ENCODE peak calls at places on chromosomes 5 and 9, in six cellular contexts. D, F, V, L, A and M are unnamed samples.

GRCh38 chr5:95241635-95242034 is 43.3 kb downstream of the MCTP1 start:
- DNase-seq in D (no peak), F (no peak), V (no peak), L (no peak), A (no peak), M (no peak)

GRCh38 chr5:150085191-150085912 is 1.0 kb downstream of the CSF1R start:
- DNase-seq in D (no peak), F (no peak), V (no peak), L (no peak), A (no peak), M (no peak)

GRCh38 chr5:10709933-10710332 is 51.1 kb downstream of the DAP start:
- DNase-seq in D (no peak), F (no peak), V (no peak), L (no peak), A (no peak), M (no peak)

GRCh38 chr9:129341197-129341990 is 163.3 kb upstream of the IER5L start:
- DNase-seq in D (no peak), F (peak), V (no peak), L (no peak), A (no peak), M (no peak)

GRCh38 chr9:95349109-95350038 is 31.9 kb upstream of the FANCC start:
- DNase-seq in D (no peak), F (no peak), V (no peak), L (no peak), A (no peak), M (no peak)

GRCh38 chr5:143453722-143454121 is 50.2 kb upstream of the NR3C1 start:
- DNase-seq in D (no peak), F (no peak), V (no peak), L (no peak), A (no peak), M (no peak)

GRCh38 chr5:172669808-172670402 is 28.8 kb downstream of the NEURL1B start:
- DNase-seq in D (no peak), F (no peak), V (no peak), L (no peak), A (no peak), M (no peak)

GRCh38 chr5:179337227-179338122 is 7.8 kb downstream of the ADAMTS2 start:
- DNase-seq in D (no peak), F (no peak), V (no peak), L (no peak), A (peak), M (no peak)

GRCh38 chr5:173671121-173671949 is 54.9 kb upstream of the BOD1 start:
- DNase-seq in D (no peak), F (peak), V (peak), L (no peak), A (peak), M (no peak)

GRCh38 chr9:38392235-38393127 is at the start of gene ALDH1B1:
- DNase-seq in D (peak), F (peak), V (peak), L (peak), A (peak), M (peak)

GRCh38 chr5:80122599-80122998 is 87.5 kb downstream of the THBS4 start:
- DNase-seq in D (no peak), F (no peak), V (no peak), L (no peak), A (no peak), M (no peak)

GRCh38 chr5:1171340-1171941 is 30.0 kb upstream of the SLC6A19 start:
- DNase-seq in D (no peak), F (no peak), V (no peak), L (peak), A (peak), M (peak)

GRCh38 chr5:83031391-83031790 is 45.8 kb downstream of the TMEM167A start:
- DNase-seq in D (no peak), F (no peak), V (no peak), L (no peak), A (no peak), M (no peak)

GRCh38 chr9:80995759-80996158 is 693.6 kb downstream of the TLE1 start:
- DNase-seq in D (peak), F (no peak), V (no peak), L (peak), A (no peak), M (no peak)

GRCh38 chr5:138466058-138466899 is 1.0 kb downstream of the EGR1 start:
- DNase-seq in D (no peak), F (no peak), V (no peak), L (peak), A (peak), M (no peak)

GRCh38 chr9:24602687-24603352 is 57.1 kb upstream of the IZUMO3 start:
- DNase-seq in D (peak), F (no peak), V (no peak), L (no peak), A (no peak), M (no peak)

GRCh38 chr9:105458404-105458803 is 10.6 kb downstream of the FSD1L start:
- DNase-seq in D (no peak), F (no peak), V (no peak), L (no peak), A (no peak), M (no peak)

GRCh38 chr9:28770226-28770625 is 1196.9 kb upstream of the C9orf72 start:
- DNase-seq in D (no peak), F (no peak), V (no peak), L (no peak), A (no peak), M (no peak)

GRCh38 chr9:23036416-23036815 is 589.8 kb downstream of the DMRTA1 start:
- DNase-seq in D (no peak), F (no peak), V (no peak), L (no peak), A (no peak), M (no peak)

GRCh38 chr5:144032375-144032774 is 138.1 kb downstream of the YIPF5 start:
- DNase-seq in D (no peak), F (no peak), V (no peak), L (no peak), A (no peak), M (no peak)

GRCh38 chr5:158992104-158992740 is 107.5 kb downstream of the EBF1 start:
- DNase-seq in D (no peak), F (no peak), V (no peak), L (no peak), A (no peak), M (no peak)

GRCh38 chr9:79741381-79741780 is 169.6 kb downstream of the TLE4 start:
- DNase-seq in D (no peak), F (no peak), V (no peak), L (no peak), A (no peak), M (no peak)

GRCh38 chr9:92762196-92762595 is 2.4 kb downstream of the BICD2 start:
- DNase-seq in D (no peak), F (no peak), V (no peak), L (no peak), A (no peak), M (no peak)

GRCh38 chr9:129954868-129955550 is 88.0 kb downstream of the FNBP1 start:
- DNase-seq in D (no peak), F (no peak), V (no peak), L (peak), A (no peak), M (no peak)

GRCh38 chr5:107104040-107104773 is 566.5 kb downstream of the EFNA5 start:
- DNase-seq in D (no peak), F (no peak), V (no peak), L (no peak), A (peak), M (no peak)

GRCh38 chr9:27572918-27573698 is at the start of gene C9orf72:
- DNase-seq in D (no peak), F (peak), V (peak), L (no peak), A (peak), M (peak)

GRCh38 chr9:69279084-69279729 is 45.8 kb upstream of the ENTREP1 start:
- DNase-seq in D (no peak), F (no peak), V (no peak), L (no peak), A (no peak), M (no peak)

GRCh38 chr9:614421-614820 is 227.1 kb upstream of the DMRT1 start:
- DNase-seq in D (no peak), F (no peak), V (no peak), L (no peak), A (no peak), M (no peak)

GRCh38 chr9:88236531-88237453 is 98.5 kb upstream of the SPATA31C2 start:
- DNase-seq in D (no peak), F (peak), V (no peak), L (no peak), A (no peak), M (no peak)

GRCh38 chr5:116406306-116407041 is 168.1 kb downstream of the SEMA6A start:
- DNase-seq in D (no peak), F (no peak), V (no peak), L (no peak), A (no peak), M (no peak)

GRCh38 chr5:77316871-77317661 is 106.6 kb downstream of the PDE8B start:
- DNase-seq in D (no peak), F (no peak), V (no peak), L (no peak), A (no peak), M (no peak)

GRCh38 chr5:135058326-135058725 is 24.3 kb upstream of the PITX1 start:
- DNase-seq in D (no peak), F (no peak), V (no peak), L (no peak), A (peak), M (no peak)

GRCh38 chr5:135061001-135061400 is 27.0 kb upstream of the PITX1 start:
- DNase-seq in D (no peak), F (no peak), V (no peak), L (no peak), A (peak), M (no peak)

GRCh38 chr5:135057233-135057632 is 23.2 kb upstream of the PITX1 start:
- DNase-seq in D (no peak), F (no peak), V (no peak), L (no peak), A (peak), M (no peak)

GRCh38 chr5:135060021-135060420 is 26.0 kb upstream of the PITX1 start:
- DNase-seq in D (no peak), F (no peak), V (no peak), L (no peak), A (peak), M (no peak)

GRCh38 chr5:135059000-135059923 is 25.2 kb upstream of the PITX1 start:
- DNase-seq in D (no peak), F (no peak), V (no peak), L (no peak), A (peak), M (no peak)
- TF ChIP-seq CTCF in D (no peak), F (no peak), V (no peak), L (peak), A (no peak), M (peak)

GRCh38 chr5:134236820-134237219 is 10.9 kb upstream of the PPP2CA start:
- DNase-seq in D (no peak), F (no peak), V (no peak), L (no peak), A (no peak), M (no peak)
- H3K27ac ChIP-seq in D (no peak), F (peak), V (no peak), L (no peak), A (no peak), M (no peak)

GRCh38 chr5:52751137-52751536 is 36.6 kb upstream of the ITGA1 start:
- DNase-seq in D (no peak), F (no peak), V (no peak), L (no peak), A (no peak), M (no peak)
- TF ChIP-seq CTCF in D (no peak), F (no peak), V (no peak), L (no peak), A (no peak), M (no peak)

DNA sequence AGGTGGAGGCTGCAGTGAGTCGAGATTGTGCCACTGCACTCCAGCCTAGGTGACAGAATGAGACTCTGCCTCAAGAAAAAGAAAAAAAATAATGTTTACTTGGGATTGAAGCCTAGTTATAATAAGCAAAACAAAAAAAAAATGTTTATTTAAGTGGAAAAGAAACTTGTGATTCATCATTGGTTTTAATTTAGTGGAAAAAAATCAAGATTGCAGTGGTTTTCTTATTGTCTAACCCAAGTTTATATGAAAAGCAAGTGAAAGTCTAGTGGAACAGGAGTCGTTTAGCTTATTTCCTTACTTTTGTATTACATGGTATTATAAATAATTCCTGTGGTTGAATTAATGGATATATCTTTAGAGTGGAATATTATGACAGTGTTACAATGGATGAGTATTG is 8.4 kb downstream of the CNOT8 start:
- DNase-seq in D (no peak), F (no peak), V (no peak), L (no peak), A (no peak), M (no peak)
- H3K27ac ChIP-seq in D (no peak), F (no peak), V (no peak), L (no peak), A (no peak), M (no peak)

GRCh38 chr5:75152861-75153260 is 83.8 kb downstream of the ANKRD31 start:
- DNase-seq in D (peak), F (no peak), V (no peak), L (no peak), A (no peak), M (no peak)

GRCh38 chr5:75156585-75156984 is 80.1 kb downstream of the ANKRD31 start:
- DNase-seq in D (peak), F (no peak), V (no peak), L (peak), A (no peak), M (no peak)
- TF ChIP-seq CTCF in D (peak), F (no peak), V (peak), L (no peak), A (no peak), M (peak)

GRCh38 chr5:14715481-14715880 is 51.0 kb downstream of the OTULIN start:
- DNase-seq in D (no peak), F (no peak), V (no peak), L (no peak), A (no peak), M (no peak)

GRCh38 chr5:14716755-14717752 is 52.5 kb downstream of the OTULIN start:
- DNase-seq in D (no peak), F (no peak), V (no peak), L (no peak), A (no peak), M (peak)

GRCh38 chr5:14713476-14714384 is 49.2 kb downstream of the OTULIN start:
- DNase-seq in D (no peak), F (no peak), V (no peak), L (no peak), A (no peak), M (no peak)

GRCh38 chr5:14712666-14713065 is 48.1 kb downstream of the OTULIN start:
- DNase-seq in D (no peak), F (no peak), V (no peak), L (no peak), A (no peak), M (no peak)

GRCh38 chr5:14714706-14715105 is 50.2 kb downstream of the OTULIN start:
- DNase-seq in D (no peak), F (no peak), V (no peak), L (no peak), A (no peak), M (peak)
- H3K27ac ChIP-seq in D (no peak), F (no peak), V (no peak), L (no peak), A (no peak), M (no peak)